ENCODE peak calls at places on chromosomes 2 and 18, in four cellular contexts. D is H1, L is fibroblast of lung, H is OCI-LY7. B is an unnamed sample.

GRCh38 chr2:55019547-55020258 is 30.5 kb downstream of the RTN4 start:
- DNase-seq in H (peak; percentile 54), L (no peak), D (no peak), B (no peak)

GRCh38 chr2:98027955-98028593 is 32.3 kb upstream of the TMEM131 start:
- DNase-seq in L (peak; percentile 35), D (no peak), H (no peak), B (peak; percentile 39)

GRCh38 chr18:32333781-32334180 is 136.9 kb downstream of the GAREM1 start:
- DNase-seq in D (no peak), L (peak; percentile 20), H (no peak), B (no peak)

GRCh38 chr2:162197095-162197825 is 45.2 kb upstream of the GCG start:
- DNase-seq in H (no peak), L (peak; percentile 54), D (no peak), B (peak; percentile 65)

GRCh38 chr2:99420751-99421299 is 69.0 kb downstream of the REV1 start:
- DNase-seq in L (no peak), H (no peak), D (no peak), B (peak; percentile 80)

GRCh38 chr2:38164881-38165280 is 88.9 kb upstream of the CYP1B1 start:
- DNase-seq in L (peak; percentile 28), H (no peak), D (no peak), B (no peak)

GRCh38 chr2:45823723-45824206 is 172.3 kb downstream of the PRKCE start:
- DNase-seq in D (no peak), H (no peak), L (no peak), B (peak; percentile 62)

GRCh38 chr2:38750011-38750792 is 959 bp downstream of the SRSF7 start:
- DNase-seq in D (no peak), H (peak; percentile 66), L (peak; percentile 40), B (peak; percentile 79)

GRCh38 chr18:55779711-55780590 is 192.0 kb upstream of the TCF4 start:
- DNase-seq in L (no peak), H (peak; percentile 5), D (no peak), B (peak; percentile 71)

DNA sequence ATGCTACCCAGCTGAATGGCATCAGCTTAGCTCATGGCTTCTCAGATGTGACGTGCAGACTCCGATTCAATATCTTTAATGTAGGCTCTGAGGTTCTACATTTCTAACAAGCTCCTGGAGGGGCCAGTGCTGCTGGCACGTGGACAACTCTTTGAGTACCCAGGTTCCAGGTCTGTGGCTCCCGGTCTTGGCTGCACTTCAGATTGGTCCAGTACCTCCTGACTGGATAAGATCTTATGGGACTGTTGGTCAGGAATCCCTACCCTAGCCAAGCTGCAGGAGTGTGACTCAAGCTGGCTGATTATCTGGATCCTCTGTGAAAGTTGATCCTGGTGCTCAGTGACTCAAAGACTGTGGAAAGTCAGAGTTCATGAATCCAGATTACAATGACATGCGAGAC is 222.1 kb downstream of the ANKRD30B start:
- DNase-seq in L (peak; percentile 33), H (no peak), D (no peak), B (peak; percentile 61)
- H2AFZ ChIP-seq in L (no peak overlapping the region), H (no peak overlapping the region), D (no peak overlapping the region), B (no peak overlapping the region)

DNA sequence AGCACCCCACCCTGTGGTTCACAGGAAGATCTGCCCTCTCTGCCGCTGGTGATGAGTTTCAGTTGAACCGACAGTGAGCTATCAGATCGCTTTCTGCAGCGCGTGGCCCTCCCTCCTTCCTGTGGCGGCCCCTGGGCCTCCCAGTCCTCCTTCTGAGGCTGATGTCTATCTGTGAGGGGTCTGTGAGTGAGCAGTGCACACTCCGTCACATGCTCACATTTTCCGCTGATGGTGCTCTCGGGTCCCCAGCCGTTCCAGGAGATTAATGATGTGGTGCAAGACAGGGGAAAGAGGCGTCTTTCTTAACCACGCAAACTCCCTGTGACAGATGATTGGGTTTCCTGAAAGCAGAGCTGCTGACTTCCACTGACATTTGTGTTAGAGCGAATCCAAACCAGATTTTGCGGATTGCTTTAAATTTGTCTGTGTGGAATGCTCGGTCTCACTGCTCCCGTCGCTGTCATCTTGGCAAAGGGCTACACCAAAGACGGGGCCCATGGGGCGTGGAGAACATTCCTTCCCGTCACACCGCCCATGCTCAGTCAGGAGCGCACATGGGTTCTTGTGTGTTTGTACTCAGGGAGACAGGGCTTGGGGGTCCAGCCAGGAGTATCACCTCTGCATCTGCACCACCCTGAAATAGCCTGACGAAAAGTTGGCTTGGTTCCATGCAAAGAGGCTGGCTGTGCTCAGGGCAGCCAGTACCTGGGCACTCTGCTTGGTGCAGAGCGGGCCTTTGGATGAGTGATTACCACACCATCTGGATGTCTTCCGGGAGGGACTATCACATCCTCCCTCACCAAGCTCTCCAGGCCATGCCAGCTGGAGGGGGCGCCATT is 154.7 kb upstream of the HS6ST1 start:
- DNase-seq in D (no peak), L (peak; percentile 86), H (peak; percentile 34), B (peak; percentile 74)
- H3K27ac ChIP-seq in D (no peak overlapping the region), L (peak overlapping the region; percentile 23), H (no peak overlapping the region), B (no peak overlapping the region)

GRCh38 chr2:241149675-241149924 is 328 bp upstream of the PASK start:
- DNase-seq in D (no peak), H (no peak), L (no peak), B (no peak)
- H2AFZ ChIP-seq in D (peak overlapping the region; percentile 77), H (peak overlapping the region; percentile 86), L (peak overlapping the region; percentile 99), B (peak overlapping the region; percentile 91)

GRCh38 chr2:31318360-31319336 is 84.7 kb downstream of the EHD3 start:
- DNase-seq in H (peak; percentile 53), L (peak; percentile 94), D (no peak), B (peak; percentile 88)
- H3K27ac ChIP-seq in H (no peak overlapping the region), L (peak overlapping the region; percentile 66), D (no peak overlapping the region), B (peak overlapping the region; percentile 60)